ENCODE peak calls at places on chromosome 3, in six cellular contexts. Z is GM23248, M is K562, F is PC-3, L is GM12878, O is endothelial cell of umbilical vein. H is an unnamed sample.
A peak's percentile ranks its signal among the peaks of the same experiment; 100 is the strongest.

GRCh38 chr3:56819016-56819809 is 17.5 kb upstream of the ARHGEF3 start:
- DNase-seq in O (no peak), F (peak; percentile 59), L (no peak), M (no peak), Z (peak; percentile 15), H (no peak)

GRCh38 chr3:19522305-19522704 is 374.0 kb downstream of the KCNH8 start:
- DNase-seq in M (no peak), Z (no peak), F (no peak), L (no peak), O (no peak), H (no peak)

GRCh38 chr3:169668957-169669681 is 5.6 kb upstream of the MECOM start:
- DNase-seq in F (peak; percentile 86), M (peak; percentile 43), O (peak; percentile 84), Z (peak; percentile 79), L (no peak), H (peak; percentile 91)

GRCh38 chr3:138441742-138442141 is 7.3 kb downstream of the ESYT3 start:
- DNase-seq in Z (peak; percentile 79), L (no peak), F (peak; percentile 22), O (no peak), M (peak; percentile 15), H (no peak)

GRCh38 chr3:102466001-102466400 is 31.2 kb downstream of the ZPLD1 start:
- DNase-seq in L (no peak), Z (no peak), F (peak; percentile 51), O (no peak), M (no peak), H (peak; percentile 9)

GRCh38 chr3:154334973-154335420 is 10.7 kb upstream of the DHX36 start:
- DNase-seq in Z (peak; percentile 63), O (peak; percentile 63), L (no peak), M (peak; percentile 20), F (peak; percentile 70), H (peak; percentile 54)

GRCh38 chr3:188241072-188241471 is 87.1 kb downstream of the LPP start:
- DNase-seq in M (no peak), L (no peak), F (no peak), O (no peak), Z (no peak), H (no peak)

GRCh38 chr3:112693186-112693585 is 52.2 kb upstream of the CCDC80 start:
- DNase-seq in M (no peak), Z (no peak), F (no peak), L (no peak), O (no peak), H (no peak)

GRCh38 chr3:63193647-63194046 is 84.5 kb upstream of the SYNPR start:
- DNase-seq in M (no peak), O (peak; percentile 3), L (no peak), F (peak; percentile 23), Z (peak; percentile 78), H (peak; percentile 48)

GRCh38 chr3:136883967-136884720 is 22.1 kb downstream of the NCK1 start:
- DNase-seq in F (no peak), L (no peak), M (no peak), O (no peak), Z (no peak), H (peak; percentile 22)

GRCh38 chr3:100123112-100123511 is 8.8 kb upstream of the FILIP1L start:
- DNase-seq in L (no peak), O (no peak), M (no peak), F (no peak), Z (no peak), H (no peak)

GRCh38 chr3:158488670-158489069 is 82.3 kb upstream of the MLF1 start:
- DNase-seq in L (no peak), Z (no peak), M (no peak), F (no peak), O (peak; percentile 27), H (no peak)

GRCh38 chr3:65831733-65832425 is 206.8 kb downstream of the MAGI1 start:
- DNase-seq in L (no peak), Z (peak; percentile 90), M (no peak), O (no peak), F (peak; percentile 30), H (no peak)

GRCh38 chr3:151584603-151585002 is 123.7 kb upstream of the IGSF10 start:
- DNase-seq in O (peak; percentile 6), F (no peak), Z (no peak), L (peak; percentile 5), M (no peak), H (no peak)

GRCh38 chr3:100206687-100207086 is 54.1 kb upstream of the TBC1D23 start:
- DNase-seq in L (no peak), F (no peak), Z (no peak), M (no peak), O (no peak), H (no peak)

GRCh38 chr3:54870423-54870822 is 57.4 kb downstream of the LRTM1 start:
- DNase-seq in L (no peak), Z (peak; percentile 97), F (peak; percentile 85), M (peak; percentile 10), O (no peak), H (no peak)

GRCh38 chr3:71584216-71585061 is 911 bp upstream of the FOXP1 start:
- DNase-seq in F (peak; percentile 36), Z (peak; percentile 72), L (no peak), M (peak; percentile 24), O (peak; percentile 80), H (no peak)

GRCh38 chr3:125480656-125481374 is 39.2 kb downstream of the SNX4 start:
- DNase-seq in F (no peak), M (no peak), O (no peak), Z (peak; percentile 91), L (no peak), H (no peak)

GRCh38 chr3:197181751-197182150 is 116.7 kb downstream of the DLG1 start:
- DNase-seq in F (no peak), L (no peak), O (no peak), Z (peak; percentile 30), M (no peak), H (no peak)

GRCh38 chr3:98099848-98100247 is 12.9 kb downstream of the OR5AC2 start:
- DNase-seq in M (no peak), F (no peak), L (no peak), Z (no peak), O (no peak), H (no peak)

GRCh38 chr3:18847583-18848197 is 300.6 kb upstream of the KCNH8 start:
- DNase-seq in M (peak; percentile 22), O (no peak), F (peak; percentile 62), Z (no peak), L (no peak), H (peak; percentile 43)

GRCh38 chr3:169526246-169526645 is 137.3 kb downstream of the MECOM start:
- DNase-seq in Z (no peak), L (no peak), M (no peak), O (peak; percentile 75), F (peak; percentile 48), H (no peak)

GRCh38 chr3:72343078-72343477 is 505.2 kb downstream of the SHQ1 start:
- DNase-seq in M (no peak), Z (peak; percentile 61), F (peak; percentile 37), O (peak; percentile 12), L (no peak), H (no peak)

GRCh38 chr3:12953201-12953712 is 111.9 kb upstream of the RPL32 start:
- DNase-seq in M (peak; percentile 95), O (no peak), F (no peak), Z (no peak), L (no peak), H (no peak)
- H4K20me1 ChIP-seq in M (no peaks in the 10 kb centered on the region), O (no peaks in the 10 kb centered on the region), F (peaks cover 16% of the 10 kb centered on the region), Z (no peaks in the 10 kb centered on the region), L (peaks cover 21% of the 10 kb centered on the region), H (peaks cover 7% of the 10 kb centered on the region)

DNA sequence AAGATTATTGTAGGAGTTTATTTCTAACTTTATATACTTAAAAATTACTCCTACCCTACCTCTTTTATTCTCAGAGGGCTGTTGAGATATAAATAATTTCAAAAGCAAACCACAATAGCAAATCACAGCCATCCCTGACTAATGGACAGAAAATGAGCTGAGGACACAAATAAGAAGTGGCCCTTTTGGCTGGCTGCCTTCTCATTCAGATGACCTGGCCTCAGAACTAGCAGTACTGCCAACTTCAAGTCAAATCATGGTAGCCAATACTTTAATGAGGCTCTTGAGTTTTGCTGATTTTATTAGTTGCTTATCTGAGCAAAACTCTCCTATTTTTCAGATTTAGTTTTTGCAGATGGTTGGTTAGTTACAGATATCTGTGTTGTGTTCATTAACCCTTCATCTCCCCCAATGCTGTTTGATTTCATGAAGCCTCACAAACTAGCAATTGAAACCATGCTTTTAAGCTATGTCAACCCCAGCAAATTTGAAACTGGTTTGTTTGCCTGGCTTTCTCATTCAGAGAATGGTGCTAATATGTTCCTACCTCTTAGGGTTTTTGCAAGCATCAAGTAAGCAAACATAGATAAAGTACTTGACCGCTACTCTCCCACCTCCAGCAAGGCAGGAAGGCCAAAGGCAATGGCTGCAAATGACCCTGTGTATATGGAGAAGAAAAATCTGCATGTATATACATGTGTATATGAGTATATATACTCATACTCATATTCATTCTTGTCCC is 73.4 kb upstream of the HACD2 start:
- DNase-seq in M (no peak), F (peak; percentile 24), O (peak; percentile 44), L (no peak), Z (peak; percentile 92), H (no peak)
- H3K27ac ChIP-seq in M (no peak overlapping the region), F (no peak overlapping the region), O (no peak overlapping the region), L (no peak overlapping the region), Z (peak overlapping the region; percentile 41), H (no peak overlapping the region)

DNA sequence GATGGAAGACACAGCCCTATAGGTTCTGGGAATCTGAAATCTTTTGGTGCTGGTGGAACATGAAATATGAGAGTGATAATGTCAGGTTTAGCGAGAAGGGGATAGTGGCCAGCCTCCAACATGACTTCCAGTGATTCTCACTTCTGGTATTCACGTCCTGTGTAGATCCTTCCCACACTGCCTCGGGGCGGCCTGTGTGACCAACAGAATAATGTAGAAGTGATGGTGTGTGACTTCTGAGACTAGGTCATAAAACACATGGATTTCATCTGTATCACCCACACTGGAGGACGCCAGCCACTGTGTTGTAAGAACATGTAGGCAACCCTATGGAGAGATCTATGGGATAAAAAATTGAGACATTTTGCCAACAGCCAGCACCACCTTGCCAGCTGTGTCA is 25.6 kb upstream of the NUDT16 start:
- DNase-seq in Z (peak; percentile 67), F (peak; percentile 49), L (no peak), M (no peak), O (no peak), H (no peak)
- H2AFZ ChIP-seq in Z (peak overlapping the region; percentile 36), F (no peak overlapping the region), L (no peak overlapping the region), M (no peak overlapping the region), O (no peak overlapping the region), H (no peak overlapping the region)

GRCh38 chr3:194483850-194484249 is 3.0 kb downstream of the ATP13A3 start:
- DNase-seq in Z (no peak), F (no peak), L (no peak), M (no peak), O (no peak), H (no peak)
- H4K20me1 ChIP-seq in Z (peaks cover 4% of the 10 kb centered on the region), F (peaks cover 41% of the 10 kb centered on the region), L (no peaks in the 10 kb centered on the region), M (peaks cover 9% of the 10 kb centered on the region), O (no peaks in the 10 kb centered on the region), H (peaks cover 3% of the 10 kb centered on the region)

GRCh38 chr3:129211772-129212171 is 28.1 kb upstream of the CNBP start:
- DNase-seq in M (peak; percentile 55), O (peak; percentile 75), Z (peak; percentile 92), F (peak; percentile 96), L (no peak), H (no peak)
- H3K27ac ChIP-seq in M (peak overlapping the region; percentile 60), O (no peak overlapping the region), Z (peak overlapping the region; percentile 47), F (peak overlapping the region; percentile 85), L (no peak overlapping the region), H (no peak overlapping the region)